ENCODE peak calls at places on chromosomes 11 and 22, in six cellular contexts. One of them, this sample, is unnamed.

GRCh38 chr11:9574556-9574805 is 1.0 kb downstream of the WEE1 start:
- DNase-seq in mesothelial cell of epicardium: no peak
- DNase-seq in psoas muscle: peak; percentile 27
- DNase-seq in kidney epithelial cell: no peak
- DNase-seq in WTC11: peak; percentile 24
- DNase-seq in GM12865: peak; percentile 37
- DNase-seq in this sample: no peak

GRCh38 chr11:35099278-35100018 is 39.5 kb upstream of the CD44 start:
- DNase-seq in mesothelial cell of epicardium: no peak
- DNase-seq in psoas muscle: no peak
- DNase-seq in kidney epithelial cell: no peak
- DNase-seq in WTC11: no peak
- DNase-seq in GM12865: no peak
- DNase-seq in this sample: no peak

GRCh38 chr11:70251583-70252285 is 18.8 kb upstream of the PPFIA1 start:
- DNase-seq in mesothelial cell of epicardium: no peak
- DNase-seq in psoas muscle: peak; percentile 65
- DNase-seq in kidney epithelial cell: no peak
- DNase-seq in WTC11: peak; percentile 28
- DNase-seq in GM12865: no peak
- DNase-seq in this sample: no peak

GRCh38 chr11:14907411-14908213 is 15.6 kb upstream of the CYP2R1 start:
- DNase-seq in mesothelial cell of epicardium: peak; percentile 51
- DNase-seq in psoas muscle: peak; percentile 74
- DNase-seq in kidney epithelial cell: no peak
- DNase-seq in WTC11: peak; percentile 89
- DNase-seq in GM12865: peak; percentile 80
- DNase-seq in this sample: peak; percentile 93

GRCh38 chr22:25563757-25564319 is 637 bp upstream of the GRK3 start:
- DNase-seq in mesothelial cell of epicardium: no peak
- DNase-seq in psoas muscle: no peak
- DNase-seq in kidney epithelial cell: no peak
- DNase-seq in WTC11: no peak
- DNase-seq in GM12865: peak; percentile 70
- DNase-seq in this sample: peak; percentile 37

GRCh38 chr11:119584193-119585037 is 144.6 kb downstream of the NECTIN1 start:
- DNase-seq in mesothelial cell of epicardium: peak; percentile 53
- DNase-seq in psoas muscle: peak; percentile 35
- DNase-seq in kidney epithelial cell: peak; percentile 62
- DNase-seq in WTC11: peak; percentile 83
- DNase-seq in GM12865: peak; percentile 9
- DNase-seq in this sample: peak; percentile 17

GRCh38 chr11:10900686-10901415 is 43.0 kb upstream of the ZBED5 start:
- DNase-seq in mesothelial cell of epicardium: no peak
- DNase-seq in psoas muscle: peak; percentile 31
- DNase-seq in kidney epithelial cell: no peak
- DNase-seq in WTC11: no peak
- DNase-seq in GM12865: no peak
- DNase-seq in this sample: no peak

GRCh38 chr11:11752688-11753087 is 89.1 kb upstream of the USP47 start:
- DNase-seq in mesothelial cell of epicardium: no peak
- DNase-seq in psoas muscle: no peak
- DNase-seq in kidney epithelial cell: no peak
- DNase-seq in WTC11: no peak
- DNase-seq in GM12865: no peak
- DNase-seq in this sample: no peak

GRCh38 chr22:43879901-43880742 is 11.7 kb downstream of the PNPLA5 start:
- DNase-seq in mesothelial cell of epicardium: no peak
- DNase-seq in psoas muscle: no peak
- DNase-seq in kidney epithelial cell: no peak
- DNase-seq in WTC11: peak; percentile 5
- DNase-seq in GM12865: no peak
- DNase-seq in this sample: no peak

GRCh38 chr11:66056541-66056940 is 4.4 kb downstream of the SF3B2 start:
- DNase-seq in mesothelial cell of epicardium: no peak
- DNase-seq in psoas muscle: no peak
- DNase-seq in kidney epithelial cell: no peak
- DNase-seq in WTC11: no peak
- DNase-seq in GM12865: no peak
- DNase-seq in this sample: no peak

GRCh38 chr22:33922268-33922667 is 2.0 kb upstream of the LARGE1 start:
- DNase-seq in mesothelial cell of epicardium: peak; percentile 33
- DNase-seq in psoas muscle: peak; percentile 19
- DNase-seq in kidney epithelial cell: no peak
- DNase-seq in WTC11: peak; percentile 74
- DNase-seq in GM12865: peak; percentile 30
- DNase-seq in this sample: peak; percentile 6

GRCh38 chr22:44677299-44678244 is 24.4 kb upstream of the PRR5 start:
- DNase-seq in mesothelial cell of epicardium: no peak
- DNase-seq in psoas muscle: peak; percentile 9
- DNase-seq in kidney epithelial cell: no peak
- DNase-seq in WTC11: no peak
- DNase-seq in GM12865: no peak
- DNase-seq in this sample: no peak

GRCh38 chr11:94171693-94172440 is 43.2 kb downstream of the PANX1 start:
- DNase-seq in mesothelial cell of epicardium: no peak
- DNase-seq in psoas muscle: no peak
- DNase-seq in kidney epithelial cell: no peak
- DNase-seq in WTC11: peak; percentile 75
- DNase-seq in GM12865: peak; percentile 49
- DNase-seq in this sample: peak; percentile 69

GRCh38 chr11:2393941-2394817 is 6.4 kb upstream of the TSSC4 start:
- DNase-seq in mesothelial cell of epicardium: no peak
- DNase-seq in psoas muscle: no peak
- DNase-seq in kidney epithelial cell: no peak
- DNase-seq in WTC11: no peak
- DNase-seq in GM12865: no peak
- DNase-seq in this sample: no peak

GRCh38 chr11:12765428-12765827 is 91.2 kb downstream of the TEAD1 start:
- DNase-seq in mesothelial cell of epicardium: no peak
- DNase-seq in psoas muscle: no peak
- DNase-seq in kidney epithelial cell: no peak
- DNase-seq in WTC11: no peak
- DNase-seq in GM12865: no peak
- DNase-seq in this sample: no peak

GRCh38 chr11:92893276-92893675 is 76.2 kb upstream of the MTNR1B start:
- DNase-seq in mesothelial cell of epicardium: no peak
- DNase-seq in psoas muscle: no peak
- DNase-seq in kidney epithelial cell: no peak
- DNase-seq in WTC11: no peak
- DNase-seq in GM12865: no peak
- DNase-seq in this sample: no peak

GRCh38 chr11:43937434-43938411 is 4.7 kb upstream of the C11orf96 start:
- DNase-seq in mesothelial cell of epicardium: no peak
- DNase-seq in psoas muscle: no peak
- DNase-seq in kidney epithelial cell: no peak
- DNase-seq in WTC11: no peak
- DNase-seq in GM12865: no peak
- DNase-seq in this sample: no peak
- TF ChIP-seq CTCF in mesothelial cell of epicardium: no peak
- TF ChIP-seq CTCF in psoas muscle: no peak
- TF ChIP-seq CTCF in kidney epithelial cell: no peak
- TF ChIP-seq CTCF in WTC11: no peak
- TF ChIP-seq CTCF in GM12865: no peak
- TF ChIP-seq CTCF in this sample: no peak

GRCh38 chr11:60344146-60344545 is 17.1 kb downstream of the MS4A6E start:
- DNase-seq in mesothelial cell of epicardium: no peak
- DNase-seq in psoas muscle: no peak
- DNase-seq in kidney epithelial cell: no peak
- DNase-seq in WTC11: no peak
- DNase-seq in GM12865: no peak
- DNase-seq in this sample: no peak

GRCh38 chr11:60345489-60345888 is 18.4 kb downstream of the MS4A6E start:
- DNase-seq in mesothelial cell of epicardium: no peak
- DNase-seq in psoas muscle: no peak
- DNase-seq in kidney epithelial cell: no peak
- DNase-seq in WTC11: peak; percentile 58
- DNase-seq in GM12865: peak; percentile 70
- DNase-seq in this sample: peak; percentile 52

GRCh38 chr11:60349990-60350389 is 22.9 kb downstream of the MS4A6E start:
- DNase-seq in mesothelial cell of epicardium: no peak
- DNase-seq in psoas muscle: no peak
- DNase-seq in kidney epithelial cell: no peak
- DNase-seq in WTC11: no peak
- DNase-seq in GM12865: no peak
- DNase-seq in this sample: no peak

GRCh38 chr11:60347084-60347797 is 20.2 kb downstream of the MS4A6E start:
- DNase-seq in mesothelial cell of epicardium: no peak
- DNase-seq in psoas muscle: no peak
- DNase-seq in kidney epithelial cell: no peak
- DNase-seq in WTC11: no peak
- DNase-seq in GM12865: peak; percentile 38
- DNase-seq in this sample: no peak

DNA sequence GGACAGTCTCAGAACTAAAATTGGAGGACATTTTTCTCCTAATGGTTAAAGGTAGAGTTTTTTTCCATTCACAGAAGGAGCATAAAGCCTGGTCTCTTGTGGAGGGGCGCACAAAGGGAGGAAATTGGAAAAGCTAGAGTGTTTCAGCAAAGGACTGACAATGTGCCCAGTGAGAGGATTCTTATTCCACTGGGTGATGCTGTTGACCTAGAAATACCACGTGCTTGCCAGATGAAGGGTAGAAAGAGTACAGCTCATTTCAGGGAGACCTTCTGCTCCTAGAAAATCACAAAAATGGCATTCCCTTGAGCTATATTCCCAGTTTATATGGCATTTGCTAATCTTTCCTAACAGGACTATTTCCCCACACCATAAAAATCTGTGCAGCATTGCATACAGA is 21.1 kb downstream of the MS4A6E start:
- DNase-seq in mesothelial cell of epicardium: no peak
- DNase-seq in psoas muscle: no peak
- DNase-seq in kidney epithelial cell: no peak
- DNase-seq in WTC11: no peak
- DNase-seq in GM12865: peak; percentile 33
- DNase-seq in this sample: no peak
- TF ChIP-seq CTCF in mesothelial cell of epicardium: no peak
- TF ChIP-seq CTCF in psoas muscle: no peak
- TF ChIP-seq CTCF in kidney epithelial cell: no peak
- TF ChIP-seq CTCF in WTC11: no peak
- TF ChIP-seq CTCF in GM12865: peak; percentile 34
- TF ChIP-seq CTCF in this sample: no peak

DNA sequence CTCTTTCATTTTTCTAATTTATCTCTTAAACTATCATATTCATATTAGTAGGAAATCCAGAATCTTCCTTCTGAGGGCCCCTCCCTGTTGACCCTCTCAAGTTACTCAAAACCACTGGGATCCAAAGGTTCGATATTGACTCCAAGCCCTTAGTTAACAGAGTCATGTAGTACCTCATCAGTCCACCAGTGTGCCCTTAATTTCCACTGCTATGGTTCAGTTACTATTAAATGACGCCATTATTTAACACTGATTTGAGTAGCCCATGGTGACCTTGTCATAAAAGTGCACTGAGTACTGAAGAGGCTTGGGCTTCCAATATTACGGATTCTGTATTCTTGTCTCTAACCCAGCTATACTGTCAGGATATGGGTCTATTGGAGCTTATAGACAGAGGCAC is 91.9 kb upstream of the MS4A8 start:
- DNase-seq in mesothelial cell of epicardium: no peak
- DNase-seq in psoas muscle: no peak
- DNase-seq in kidney epithelial cell: no peak
- DNase-seq in WTC11: no peak
- DNase-seq in GM12865: no peak
- DNase-seq in this sample: no peak
- TF ChIP-seq CTCF in mesothelial cell of epicardium: peak; percentile 58
- TF ChIP-seq CTCF in psoas muscle: no peak
- TF ChIP-seq CTCF in kidney epithelial cell: no peak
- TF ChIP-seq CTCF in WTC11: no peak
- TF ChIP-seq CTCF in GM12865: peak; percentile 1
- TF ChIP-seq CTCF in this sample: peak; percentile 33

GRCh38 chr11:103862049-103862826 is 174.2 kb upstream of the DDI1 start:
- DNase-seq in mesothelial cell of epicardium: no peak
- DNase-seq in psoas muscle: no peak
- DNase-seq in kidney epithelial cell: no peak
- DNase-seq in WTC11: no peak
- DNase-seq in GM12865: peak; percentile 51
- DNase-seq in this sample: no peak
- TF ChIP-seq CTCF in mesothelial cell of epicardium: no peak
- TF ChIP-seq CTCF in psoas muscle: no peak
- TF ChIP-seq CTCF in kidney epithelial cell: no peak
- TF ChIP-seq CTCF in WTC11: no peak
- TF ChIP-seq CTCF in GM12865: no peak
- TF ChIP-seq CTCF in this sample: no peak

DNA sequence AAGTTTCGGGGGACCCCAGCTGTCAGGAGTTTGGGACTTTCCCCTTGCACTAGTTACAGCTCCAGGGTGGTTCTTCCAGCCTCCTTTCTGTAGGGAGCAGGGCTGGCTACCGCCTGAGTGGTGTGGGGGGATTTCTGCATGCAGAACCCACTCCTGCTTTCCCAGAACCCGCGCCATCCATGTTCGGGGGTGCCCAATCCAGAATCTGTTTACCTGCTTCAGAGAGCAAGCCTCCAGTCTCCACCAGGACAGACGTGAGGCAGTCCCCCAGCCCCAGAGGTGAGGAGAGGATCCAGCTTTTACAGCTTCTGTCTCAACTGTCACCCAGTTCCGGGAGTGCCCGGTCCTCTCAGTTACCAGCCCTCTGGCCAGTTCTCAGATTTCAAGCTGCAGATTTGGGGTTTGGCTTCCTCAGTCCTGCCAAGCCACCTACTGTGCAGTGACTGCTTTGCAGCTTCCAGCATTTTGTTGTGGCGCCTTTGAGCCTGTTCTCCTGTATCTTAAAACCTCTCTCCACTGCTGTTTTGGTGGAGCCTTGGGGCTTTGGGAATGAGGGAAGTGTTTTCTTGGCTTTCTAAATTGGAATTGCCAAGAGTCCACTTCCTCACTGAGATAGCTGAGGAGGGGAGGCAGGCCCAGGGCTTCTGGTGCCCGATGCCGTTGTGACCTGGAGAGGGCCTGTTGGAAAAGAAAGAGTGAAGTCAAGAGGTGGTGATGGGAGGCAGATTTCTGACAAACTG is 513.2 kb downstream of the TBC1D22A start:
- DNase-seq in mesothelial cell of epicardium: no peak
- DNase-seq in psoas muscle: no peak
- DNase-seq in kidney epithelial cell: no peak
- DNase-seq in WTC11: peak; percentile 35
- DNase-seq in GM12865: no peak
- DNase-seq in this sample: no peak
- TF ChIP-seq CTCF in mesothelial cell of epicardium: no peak
- TF ChIP-seq CTCF in psoas muscle: no peak
- TF ChIP-seq CTCF in kidney epithelial cell: peak; percentile 12
- TF ChIP-seq CTCF in WTC11: no peak
- TF ChIP-seq CTCF in GM12865: no peak
- TF ChIP-seq CTCF in this sample: no peak

DNA sequence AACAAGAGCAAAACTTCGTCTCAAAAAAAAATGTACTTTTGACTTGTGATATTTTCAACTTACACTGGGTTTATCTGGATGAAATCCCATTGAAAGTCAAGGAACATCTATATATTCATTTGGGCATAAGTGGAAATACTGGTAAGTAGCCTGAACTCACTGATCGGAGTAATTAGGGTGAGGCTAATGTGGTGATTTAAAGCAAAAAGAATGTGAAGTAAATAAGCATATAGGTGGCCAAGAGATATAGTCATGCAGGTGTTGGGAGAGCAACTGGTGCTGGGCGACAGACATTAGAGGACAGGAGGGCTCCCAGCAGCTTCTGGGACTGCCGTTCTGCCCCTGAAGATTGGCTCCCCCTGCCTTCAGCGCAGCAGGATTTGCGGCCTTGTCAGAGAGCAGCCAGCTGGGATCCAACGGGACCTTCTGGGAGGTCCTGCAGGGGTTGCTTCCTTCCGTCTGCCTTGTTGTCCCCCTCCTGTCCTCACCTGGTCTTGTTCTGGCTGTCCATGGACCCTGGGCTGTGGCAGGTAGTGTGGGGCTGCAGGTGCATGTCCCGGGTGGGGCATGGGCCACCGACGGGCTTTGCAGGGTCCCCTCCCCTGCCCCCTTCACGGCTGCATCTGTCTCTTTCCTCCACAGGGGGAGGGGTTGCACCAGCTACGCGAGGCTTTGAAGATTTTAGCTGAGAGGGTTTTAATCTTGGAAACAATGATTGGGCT is 14.1 kb downstream of the RHBDD3 start:
- DNase-seq in mesothelial cell of epicardium: no peak
- DNase-seq in psoas muscle: no peak
- DNase-seq in kidney epithelial cell: no peak
- DNase-seq in WTC11: no peak
- DNase-seq in GM12865: no peak
- DNase-seq in this sample: no peak
- TF ChIP-seq CTCF in mesothelial cell of epicardium: no peak
- TF ChIP-seq CTCF in psoas muscle: no peak
- TF ChIP-seq CTCF in kidney epithelial cell: no peak
- TF ChIP-seq CTCF in WTC11: no peak
- TF ChIP-seq CTCF in GM12865: no peak
- TF ChIP-seq CTCF in this sample: no peak

This sample was measured in activated CD8-positive, alpha-beta T cell treated with anti-CD3 and anti-CD28 coated beads for 36 hours.